ENCODE peak calls at places on chromosomes 11 and 22, in four cellular contexts. K, D, O and Q are unnamed samples.
A peak's percentile ranks its signal among the peaks of the same experiment; 100 is the strongest.

GRCh38 chr11:88293931-88294330 is 43.6 kb downstream of the CTSC start:
- DNase-seq in O (peak; percentile 37), D (no peak), K (no peak), Q (no peak)

GRCh38 chr11:6219359-6219758 is 14.0 kb downstream of the C11orf42 start:
- DNase-seq in D (no peak), K (no peak), O (peak; percentile 87), Q (no peak)

GRCh38 chr11:35292290-35292689 is 127.1 kb downstream of the SLC1A2 start:
- DNase-seq in D (no peak), O (no peak), K (no peak), Q (no peak)

GRCh38 chr11:69834251-69834650 is 15.0 kb upstream of the FGF3 start:
- DNase-seq in O (no peak), D (no peak), K (peak; percentile 64), Q (no peak)

GRCh38 chr11:30092518-30092917 is 75.7 kb upstream of the KCNA4 start:
- DNase-seq in K (no peak), D (no peak), O (no peak), Q (no peak)

GRCh38 chr11:31606893-31607292 is 97.3 kb downstream of the ELP4 start:
- DNase-seq in O (no peak), K (no peak), D (no peak), Q (no peak)

GRCh38 chr11:78560826-78561484 is 13.7 kb downstream of the NARS2 start:
- DNase-seq in O (peak; percentile 43), K (no peak), D (no peak), Q (no peak)

GRCh38 chr11:28878025-28878424 is 769.8 kb downstream of the METTL15 start:
- DNase-seq in O (no peak), K (no peak), D (no peak), Q (no peak)

GRCh38 chr11:27619936-27620335 is 80.3 kb downstream of the BDNF start:
- DNase-seq in D (no peak), O (no peak), K (no peak), Q (no peak)

DNA sequence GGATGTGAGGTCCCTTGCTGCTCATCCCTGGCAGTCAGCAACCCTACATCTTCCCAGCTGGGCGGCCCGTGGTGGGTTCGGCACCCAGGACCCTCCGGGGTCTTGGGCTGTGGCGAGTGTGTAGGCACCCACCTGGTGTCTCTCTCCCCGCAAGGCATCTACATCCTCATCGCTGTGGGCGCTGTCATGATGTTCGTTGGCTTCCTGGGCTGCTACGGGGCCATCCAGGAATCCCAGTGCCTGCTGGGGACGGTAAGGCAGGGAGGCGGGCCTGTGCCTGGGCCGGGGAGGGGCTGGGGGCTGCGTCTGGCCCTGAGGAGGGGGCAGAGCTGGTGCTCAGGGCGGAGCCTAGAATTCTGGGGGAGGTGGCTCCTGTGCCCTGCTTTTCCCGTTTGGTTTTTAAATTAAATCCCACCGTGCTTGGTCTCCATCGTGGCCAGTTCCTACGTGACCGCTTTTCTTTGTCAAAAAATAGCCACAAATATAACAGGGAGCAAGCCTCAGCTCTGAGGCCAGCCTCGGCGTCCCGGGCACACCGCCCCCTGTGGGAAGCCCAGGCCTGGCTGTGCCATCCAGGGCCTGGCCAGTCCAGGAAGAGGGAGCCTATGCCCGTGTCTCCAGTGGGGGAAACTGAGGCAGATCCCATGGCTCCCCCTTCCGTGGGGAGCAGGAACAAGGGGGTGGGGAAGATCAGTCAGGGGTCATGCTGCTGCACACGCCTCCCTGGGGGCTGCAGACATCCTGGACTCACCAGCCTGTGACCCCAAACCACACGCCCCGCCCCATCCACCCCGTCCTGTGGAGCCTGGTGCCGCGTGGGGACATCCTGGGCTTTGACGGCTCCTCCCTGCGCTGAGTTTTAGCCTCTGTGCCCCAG is 6.4 kb upstream of the TSSC4 start:
- DNase-seq in K (peak; percentile 92), D (no peak), O (no peak), Q (no peak)
- H3K4me1 ChIP-seq in K (peaks cover 35% of the 10 kb centered on the region), D (no peaks in the 10 kb centered on the region), O (peaks cover 16% of the 10 kb centered on the region), Q (peaks cover 23% of the 10 kb centered on the region)

GRCh38 chr22:37820350-37820749 is 2.8 kb upstream of the GALR3 start:
- DNase-seq in D (no peak), O (no peak), K (no peak), Q (no peak)
- H3K27me3 ChIP-seq in D (no peaks in the 10 kb centered on the region), O (peaks cover 7% of the 10 kb centered on the region), K (peaks cover 58% of the 10 kb centered on the region), Q (no peaks in the 10 kb centered on the region)

GRCh38 chr22:35589071-35589735 is 27.9 kb downstream of the MB start:
- DNase-seq in K (no peak), O (peak; percentile 43), D (no peak), Q (no peak)

GRCh38 chr22:35590634-35591295 is 26.4 kb downstream of the MB start:
- DNase-seq in D (no peak), K (no peak), O (no peak), Q (no peak)

GRCh38 chr22:35587896-35588295 is 29.2 kb downstream of the MB start:
- DNase-seq in O (no peak), K (no peak), D (no peak), Q (no peak)

GRCh38 chr22:35591696-35592417 is 25.3 kb downstream of the MB start:
- DNase-seq in O (no peak), D (no peak), K (no peak), Q (no peak)

DNA sequence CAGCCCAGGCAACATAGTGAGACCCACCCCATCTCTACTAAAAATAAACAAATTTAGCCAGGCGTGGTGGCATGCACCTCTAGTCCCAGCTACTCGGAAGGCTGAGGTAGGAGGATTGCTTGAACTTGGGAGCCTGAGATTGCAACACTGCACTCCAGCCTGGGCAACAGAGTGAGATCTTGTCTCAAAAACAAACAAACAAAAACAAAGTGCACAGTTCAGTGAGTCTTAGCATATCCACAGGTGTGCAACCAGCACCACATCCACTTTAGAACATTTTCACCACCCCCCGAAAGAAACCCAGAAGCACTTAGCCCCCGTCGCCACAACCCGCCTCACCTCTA is 27.4 kb downstream of the MB start:
- DNase-seq in O (no peak), D (no peak), K (no peak), Q (no peak)
- H3K4me1 ChIP-seq in O (no peaks in the 10 kb centered on the region), D (no peaks in the 10 kb centered on the region), K (no peaks in the 10 kb centered on the region), Q (peaks cover 13% of the 10 kb centered on the region)

GRCh38 chr11:71484248-71485062 is 31.5 kb downstream of the NADSYN1 start:
- DNase-seq in D (no peak), O (no peak), K (peak; percentile 59), Q (no peak)

GRCh38 chr11:71482746-71483364 is 29.9 kb downstream of the NADSYN1 start:
- DNase-seq in K (peak; percentile 36), D (no peak), O (no peak), Q (no peak)

GRCh38 chr11:71482216-71482615 is 29.2 kb downstream of the NADSYN1 start:
- DNase-seq in K (peak; percentile 51), O (no peak), D (no peak), Q (no peak)

GRCh38 chr11:71485063-71485399 is 32.0 kb downstream of the NADSYN1 start:
- DNase-seq in D (no peak), K (no peak), O (no peak), Q (no peak)

DNA sequence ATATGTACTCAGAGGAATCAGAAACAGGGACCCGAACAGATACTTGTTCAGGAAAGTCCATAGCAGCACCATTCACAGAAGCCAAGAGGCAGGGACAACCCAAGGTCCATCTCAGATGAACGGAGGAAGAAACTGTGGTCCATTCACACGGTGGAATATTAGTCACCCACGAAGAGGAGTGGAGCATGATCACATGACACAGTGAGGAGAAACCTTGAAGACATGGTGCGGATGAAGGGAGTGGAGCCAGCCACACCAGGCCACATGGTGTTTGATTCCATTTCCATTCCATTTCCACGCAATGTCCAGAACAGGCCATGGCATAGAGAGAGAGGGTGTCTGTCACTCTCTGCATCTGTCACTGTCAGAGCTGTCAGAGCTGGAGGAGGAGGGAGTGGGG is 30.7 kb downstream of the NADSYN1 start:
- DNase-seq in K (no peak), O (no peak), D (no peak), Q (no peak)
- H3K27me3 ChIP-seq in K (no peaks in the 10 kb centered on the region), O (no peaks in the 10 kb centered on the region), D (no peaks in the 10 kb centered on the region), Q (no peaks in the 10 kb centered on the region)

GRCh38 chr11:86724137-86724536 is 51.7 kb upstream of the ME3 start:
- DNase-seq in K (no peak), D (no peak), O (no peak), Q (no peak)

GRCh38 chr11:86718999-86719398 is 46.6 kb upstream of the ME3 start:
- DNase-seq in K (no peak), D (no peak), O (no peak), Q (no peak)

GRCh38 chr11:86722748-86723147 is 50.3 kb upstream of the ME3 start:
- DNase-seq in O (no peak), K (no peak), D (no peak), Q (no peak)

GRCh38 chr11:86719781-86720463 is 47.5 kb upstream of the ME3 start:
- DNase-seq in K (no peak), D (no peak), O (peak; percentile 52), Q (no peak)

DNA sequence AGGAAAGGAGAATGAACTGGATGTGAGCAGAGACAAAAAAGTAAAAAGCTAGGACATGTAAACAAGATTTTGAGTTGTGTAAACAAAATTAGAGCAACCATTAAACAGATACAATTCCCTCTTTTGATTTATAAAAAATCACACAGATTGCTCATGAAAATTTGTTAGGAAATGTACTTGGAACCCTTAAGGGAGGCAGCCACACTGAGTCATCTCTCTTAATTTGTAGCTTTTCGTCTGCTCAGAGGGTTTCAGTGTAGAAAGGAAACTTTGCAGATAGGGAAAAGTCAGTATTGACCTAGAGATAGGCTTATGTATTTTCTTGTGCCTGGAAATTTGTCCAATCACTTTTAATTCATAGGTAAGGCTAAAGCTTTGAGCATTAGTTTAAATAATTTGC is 49.6 kb upstream of the ME3 start:
- DNase-seq in K (no peak), O (peak; percentile 69), D (no peak), Q (no peak)
- H3K4me1 ChIP-seq in K (no peaks in the 10 kb centered on the region), O (peaks cover 17% of the 10 kb centered on the region), D (peaks cover 2% of the 10 kb centered on the region), Q (peaks cover 11% of the 10 kb centered on the region)

GRCh38 chr22:49349841-49350381 is 477.8 kb downstream of the BRD1 start:
- DNase-seq in K (peak; percentile 78), O (no peak), D (peak; percentile 15), Q (no peak)
- H3K27me3 ChIP-seq in K (peaks cover 18% of the 10 kb centered on the region), O (no peaks in the 10 kb centered on the region), D (no peaks in the 10 kb centered on the region), Q (no peaks in the 10 kb centered on the region)

DNA sequence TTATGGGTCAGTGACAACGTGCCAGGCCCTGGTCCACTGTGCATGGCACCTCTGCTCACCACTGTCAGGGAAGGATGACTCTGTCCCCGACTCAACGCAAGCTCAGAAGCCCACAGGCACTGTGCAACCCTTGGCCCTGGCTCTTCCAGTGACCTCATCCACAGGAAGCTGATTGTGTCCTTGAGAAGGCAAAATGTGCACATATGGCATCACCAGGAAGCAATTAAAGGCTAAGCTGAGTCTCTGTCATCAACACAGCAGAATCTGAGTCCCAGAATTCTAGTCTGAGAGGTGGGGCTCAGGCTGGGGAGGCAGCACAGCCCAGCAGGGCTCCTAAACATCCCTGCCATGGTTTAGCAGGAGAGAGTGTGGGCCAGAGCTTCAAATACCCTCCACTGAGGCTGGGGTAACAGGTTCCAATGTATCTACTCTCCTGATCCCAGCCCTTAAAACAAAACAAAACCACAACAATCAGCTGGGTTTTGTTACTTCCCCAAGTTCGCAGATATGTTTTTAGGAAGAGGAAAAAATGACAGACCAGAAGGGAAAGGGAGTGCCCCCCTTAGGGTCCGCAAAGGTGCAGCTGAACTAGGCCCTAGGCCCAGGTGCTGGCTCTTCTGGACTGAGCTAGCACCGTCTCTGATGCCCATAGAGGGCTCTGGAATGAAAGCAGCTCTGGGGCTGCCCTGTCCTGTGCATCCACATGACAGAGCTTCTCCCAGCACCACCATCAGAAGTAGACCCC is 33.5 kb upstream of the GNAZ start:
- DNase-seq in K (no peak), O (no peak), D (no peak), Q (no peak)
- H3K4me1 ChIP-seq in K (peaks cover 5% of the 10 kb centered on the region), O (no peaks in the 10 kb centered on the region), D (no peaks in the 10 kb centered on the region), Q (no peaks in the 10 kb centered on the region)

GRCh38 chr11:130379276-130379675 is 49.1 kb downstream of the ADAMTS8 start:
- DNase-seq in O (no peak), D (no peak), K (no peak), Q (no peak)
- H3K27me3 ChIP-seq in O (peaks cover 11% of the 10 kb centered on the region), D (no peaks in the 10 kb centered on the region), K (no peaks in the 10 kb centered on the region), Q (no peaks in the 10 kb centered on the region)